ENCODE peak calls at places on chromosomes 12 and 14, in eight cellular contexts. One of them, this sample, is unnamed.

GRCh38 chr14:64838656-64839055 is 41.1 kb downstream of the SPTB start:
- DNase-seq in HCT116: no peak
- DNase-seq in choroid plexus epithelial cell: no peak
- DNase-seq in PC-3: peak; percentile 92
- DNase-seq in kidney epithelial cell: no peak
- DNase-seq in A549: no peak
- DNase-seq in AG04450: no peak
- DNase-seq in lung: no peak
- DNase-seq in this sample: no peak

GRCh38 chr12:34294671-34295365 is 272.5 kb downstream of the ALG10 start:
- DNase-seq in lung: no peak
- DNase-seq in HCT116: no peak
- DNase-seq in kidney epithelial cell: no peak
- DNase-seq in PC-3: no peak
- DNase-seq in A549: no peak
- DNase-seq in choroid plexus epithelial cell: no peak
- DNase-seq in AG04450: no peak
- DNase-seq in this sample: no peak

GRCh38 chr12:44847888-44848770 is 28.0 kb downstream of the NELL2 start:
- DNase-seq in kidney epithelial cell: no peak
- DNase-seq in lung: no peak
- DNase-seq in choroid plexus epithelial cell: no peak
- DNase-seq in HCT116: no peak
- DNase-seq in PC-3: no peak
- DNase-seq in A549: no peak
- DNase-seq in AG04450: no peak
- DNase-seq in this sample: no peak

GRCh38 chr12:131066886-131067490 is 113.3 kb downstream of the ADGRD1 start:
- DNase-seq in AG04450: no peak
- DNase-seq in PC-3: no peak
- DNase-seq in choroid plexus epithelial cell: no peak
- DNase-seq in lung: no peak
- DNase-seq in kidney epithelial cell: no peak
- DNase-seq in A549: no peak
- DNase-seq in HCT116: no peak
- DNase-seq in this sample: no peak

GRCh38 chr14:64762044-64763034 is 58.1 kb downstream of the PLEKHG3 start:
- DNase-seq in choroid plexus epithelial cell: peak; percentile 95
- DNase-seq in HCT116: peak; percentile 51
- DNase-seq in A549: peak; percentile 90
- DNase-seq in kidney epithelial cell: peak; percentile 89
- DNase-seq in AG04450: peak; percentile 93
- DNase-seq in PC-3: peak; percentile 93
- DNase-seq in lung: peak; percentile 57
- DNase-seq in this sample: peak; percentile 77

GRCh38 chr12:131736807-131737484 is 26.1 kb downstream of the SFSWAP start:
- DNase-seq in AG04450: peak; percentile 6
- DNase-seq in kidney epithelial cell: peak; percentile 80
- DNase-seq in A549: peak; percentile 81
- DNase-seq in lung: peak; percentile 86
- DNase-seq in choroid plexus epithelial cell: peak; percentile 71
- DNase-seq in HCT116: peak; percentile 95
- DNase-seq in PC-3: peak; percentile 98
- DNase-seq in this sample: no peak

GRCh38 chr12:19530631-19531020 is 91.3 kb downstream of the AEBP2 start:
- DNase-seq in HCT116: no peak
- DNase-seq in choroid plexus epithelial cell: peak; percentile 65
- DNase-seq in lung: no peak
- DNase-seq in A549: no peak
- DNase-seq in PC-3: no peak
- DNase-seq in AG04450: no peak
- DNase-seq in kidney epithelial cell: no peak
- DNase-seq in this sample: no peak

GRCh38 chr14:23294734-23295561 is 7.7 kb downstream of the PPP1R3E start:
- DNase-seq in lung: peak; percentile 40
- DNase-seq in AG04450: no peak
- DNase-seq in choroid plexus epithelial cell: peak; percentile 66
- DNase-seq in kidney epithelial cell: no peak
- DNase-seq in HCT116: no peak
- DNase-seq in A549: no peak
- DNase-seq in PC-3: peak; percentile 66
- DNase-seq in this sample: no peak

GRCh38 chr12:52524898-52525591 is 4.9 kb upstream of the KRT5 start:
- DNase-seq in choroid plexus epithelial cell: no peak
- DNase-seq in PC-3: no peak
- DNase-seq in AG04450: no peak
- DNase-seq in HCT116: no peak
- DNase-seq in lung: no peak
- DNase-seq in A549: no peak
- DNase-seq in kidney epithelial cell: no peak
- DNase-seq in this sample: no peak

GRCh38 chr14:67583711-67584644 is 16.1 kb downstream of the PIGH start:
- DNase-seq in choroid plexus epithelial cell: peak; percentile 75
- DNase-seq in lung: no peak
- DNase-seq in kidney epithelial cell: no peak
- DNase-seq in HCT116: peak; percentile 47
- DNase-seq in AG04450: no peak
- DNase-seq in PC-3: peak; percentile 72
- DNase-seq in A549: peak; percentile 81
- DNase-seq in this sample: no peak

GRCh38 chr12:31267966-31268365 is 58.0 kb downstream of the SINHCAF start:
- DNase-seq in HCT116: no peak
- DNase-seq in lung: no peak
- DNase-seq in AG04450: no peak
- DNase-seq in kidney epithelial cell: no peak
- DNase-seq in choroid plexus epithelial cell: no peak
- DNase-seq in PC-3: no peak
- DNase-seq in A549: no peak
- DNase-seq in this sample: no peak

GRCh38 chr12:107014050-107014449 is 27.1 kb upstream of the MTERF2 start:
- DNase-seq in PC-3: peak; percentile 92
- DNase-seq in A549: peak; percentile 15
- DNase-seq in AG04450: no peak
- DNase-seq in kidney epithelial cell: no peak
- DNase-seq in choroid plexus epithelial cell: no peak
- DNase-seq in HCT116: peak; percentile 56
- DNase-seq in lung: no peak
- DNase-seq in this sample: no peak

GRCh38 chr12:10663869-10664268 is 10.0 kb downstream of the STYK1 start:
- DNase-seq in A549: no peak
- DNase-seq in choroid plexus epithelial cell: no peak
- DNase-seq in HCT116: no peak
- DNase-seq in lung: no peak
- DNase-seq in PC-3: peak; percentile 17
- DNase-seq in AG04450: no peak
- DNase-seq in kidney epithelial cell: no peak
- DNase-seq in this sample: no peak

GRCh38 chr12:116423053-116423452 is 136.1 kb upstream of the MAP1LC3B2 start:
- DNase-seq in PC-3: peak; percentile 48
- DNase-seq in kidney epithelial cell: no peak
- DNase-seq in A549: no peak
- DNase-seq in HCT116: no peak
- DNase-seq in choroid plexus epithelial cell: peak; percentile 73
- DNase-seq in lung: no peak
- DNase-seq in AG04450: no peak
- DNase-seq in this sample: no peak

GRCh38 chr12:116425256-116426193 is 133.7 kb upstream of the MAP1LC3B2 start:
- DNase-seq in HCT116: no peak
- DNase-seq in kidney epithelial cell: no peak
- DNase-seq in A549: no peak
- DNase-seq in PC-3: no peak
- DNase-seq in lung: no peak
- DNase-seq in AG04450: no peak
- DNase-seq in choroid plexus epithelial cell: no peak
- DNase-seq in this sample: no peak

GRCh38 chr12:116427200-116427932 is 131.8 kb upstream of the MAP1LC3B2 start:
- DNase-seq in AG04450: no peak
- DNase-seq in choroid plexus epithelial cell: no peak
- DNase-seq in A549: peak; percentile 23
- DNase-seq in PC-3: peak; percentile 24
- DNase-seq in lung: no peak
- DNase-seq in kidney epithelial cell: no peak
- DNase-seq in HCT116: peak; percentile 27
- DNase-seq in this sample: no peak

GRCh38 chr12:116430911-116431565 is 128.1 kb upstream of the MAP1LC3B2 start:
- DNase-seq in lung: no peak
- DNase-seq in A549: no peak
- DNase-seq in HCT116: no peak
- DNase-seq in AG04450: no peak
- DNase-seq in kidney epithelial cell: no peak
- DNase-seq in choroid plexus epithelial cell: no peak
- DNase-seq in PC-3: no peak
- DNase-seq in this sample: no peak

GRCh38 chr12:116426391-116427136 is 132.6 kb upstream of the MAP1LC3B2 start:
- DNase-seq in kidney epithelial cell: peak; percentile 91
- DNase-seq in lung: peak; percentile 29
- DNase-seq in choroid plexus epithelial cell: peak; percentile 94
- DNase-seq in AG04450: peak; percentile 89
- DNase-seq in PC-3: peak; percentile 99
- DNase-seq in A549: peak; percentile 97
- DNase-seq in HCT116: peak; percentile 87
- DNase-seq in this sample: peak; percentile 94
- TF ChIP-seq CTCF in kidney epithelial cell: peak; percentile 66
- TF ChIP-seq CTCF in lung: no peak
- TF ChIP-seq CTCF in choroid plexus epithelial cell: peak; percentile 63
- TF ChIP-seq CTCF in AG04450: peak; percentile 61
- TF ChIP-seq CTCF in PC-3: peak; percentile 71
- TF ChIP-seq CTCF in A549: peak; percentile 47
- TF ChIP-seq CTCF in HCT116: no peak
- TF ChIP-seq CTCF in this sample: peak; percentile 57

GRCh38 chr14:103698380-103699260 is 16.6 kb downstream of the XRCC3 start:
- DNase-seq in PC-3: peak; percentile 28
- DNase-seq in kidney epithelial cell: no peak
- DNase-seq in lung: no peak
- DNase-seq in AG04450: no peak
- DNase-seq in choroid plexus epithelial cell: no peak
- DNase-seq in HCT116: no peak
- DNase-seq in A549: no peak
- DNase-seq in this sample: no peak

GRCh38 chr14:103697601-103698379 is 17.5 kb downstream of the XRCC3 start:
- DNase-seq in A549: no peak
- DNase-seq in lung: no peak
- DNase-seq in AG04450: no peak
- DNase-seq in PC-3: no peak
- DNase-seq in choroid plexus epithelial cell: no peak
- DNase-seq in HCT116: no peak
- DNase-seq in kidney epithelial cell: no peak
- DNase-seq in this sample: no peak

GRCh38 chr14:103696466-103697071 is 18.7 kb downstream of the XRCC3 start:
- DNase-seq in HCT116: no peak
- DNase-seq in kidney epithelial cell: no peak
- DNase-seq in PC-3: no peak
- DNase-seq in A549: no peak
- DNase-seq in lung: no peak
- DNase-seq in AG04450: peak; percentile 73
- DNase-seq in choroid plexus epithelial cell: peak; percentile 91
- DNase-seq in this sample: no peak

GRCh38 chr14:103696027-103696402 is 19.2 kb downstream of the XRCC3 start:
- DNase-seq in HCT116: no peak
- DNase-seq in choroid plexus epithelial cell: no peak
- DNase-seq in A549: no peak
- DNase-seq in lung: no peak
- DNase-seq in PC-3: no peak
- DNase-seq in AG04450: no peak
- DNase-seq in kidney epithelial cell: no peak
- DNase-seq in this sample: no peak

GRCh38 chr14:103697196-103697595 is 18.1 kb downstream of the XRCC3 start:
- DNase-seq in AG04450: no peak
- DNase-seq in choroid plexus epithelial cell: no peak
- DNase-seq in lung: no peak
- DNase-seq in A549: no peak
- DNase-seq in HCT116: no peak
- DNase-seq in kidney epithelial cell: no peak
- DNase-seq in PC-3: no peak
- DNase-seq in this sample: no peak
- H3K4me3 ChIP-seq in AG04450: no peak overlapping the region
- H3K4me3 ChIP-seq in choroid plexus epithelial cell: no peak overlapping the region
- H3K4me3 ChIP-seq in lung: no peak overlapping the region
- H3K4me3 ChIP-seq in A549: no peak overlapping the region
- H3K4me3 ChIP-seq in HCT116: no peak overlapping the region
- H3K4me3 ChIP-seq in kidney epithelial cell: no peak overlapping the region
- H3K4me3 ChIP-seq in PC-3: no peak overlapping the region
- H3K4me3 ChIP-seq in this sample: no peak overlapping the region

GRCh38 chr12:42794811-42795210 is 205.3 kb upstream of the PRICKLE1 start:
- DNase-seq in AG04450: no peak
- DNase-seq in A549: no peak
- DNase-seq in HCT116: no peak
- DNase-seq in kidney epithelial cell: no peak
- DNase-seq in choroid plexus epithelial cell: no peak
- DNase-seq in PC-3: peak; percentile 72
- DNase-seq in lung: no peak
- DNase-seq in this sample: no peak
- TF ChIP-seq CTCF in AG04450: no peak
- TF ChIP-seq CTCF in A549: no peak
- TF ChIP-seq CTCF in HCT116: no peak
- TF ChIP-seq CTCF in kidney epithelial cell: no peak
- TF ChIP-seq CTCF in choroid plexus epithelial cell: no peak
- TF ChIP-seq CTCF in PC-3: no peak
- TF ChIP-seq CTCF in lung: no peak
- TF ChIP-seq CTCF in this sample: no peak

GRCh38 chr12:2890388-2891239 is at the start of gene TULP3:
- DNase-seq in A549: peak; percentile 96
- DNase-seq in HCT116: peak; percentile 91
- DNase-seq in lung: peak; percentile 98
- DNase-seq in kidney epithelial cell: peak; percentile 77
- DNase-seq in PC-3: peak; percentile 95
- DNase-seq in choroid plexus epithelial cell: peak; percentile 98
- DNase-seq in AG04450: peak; percentile 93
- DNase-seq in this sample: peak; percentile 82

GRCh38 chr12:2892246-2892645 is 1.6 kb downstream of the TULP3 start:
- DNase-seq in HCT116: no peak
- DNase-seq in kidney epithelial cell: no peak
- DNase-seq in PC-3: no peak
- DNase-seq in AG04450: no peak
- DNase-seq in A549: no peak
- DNase-seq in choroid plexus epithelial cell: no peak
- DNase-seq in lung: no peak
- DNase-seq in this sample: no peak

GRCh38 chr12:2894961-2895360 is 4.3 kb downstream of the TULP3 start:
- DNase-seq in kidney epithelial cell: no peak
- DNase-seq in PC-3: no peak
- DNase-seq in A549: no peak
- DNase-seq in AG04450: no peak
- DNase-seq in choroid plexus epithelial cell: no peak
- DNase-seq in lung: no peak
- DNase-seq in HCT116: no peak
- DNase-seq in this sample: no peak

GRCh38 chr12:2891240-2892053 is 756 bp downstream of the TULP3 start:
- DNase-seq in A549: peak; percentile 38
- DNase-seq in PC-3: peak; percentile 55
- DNase-seq in lung: peak; percentile 42
- DNase-seq in choroid plexus epithelial cell: peak; percentile 62
- DNase-seq in HCT116: no peak
- DNase-seq in AG04450: no peak
- DNase-seq in kidney epithelial cell: no peak
- DNase-seq in this sample: no peak

DNA sequence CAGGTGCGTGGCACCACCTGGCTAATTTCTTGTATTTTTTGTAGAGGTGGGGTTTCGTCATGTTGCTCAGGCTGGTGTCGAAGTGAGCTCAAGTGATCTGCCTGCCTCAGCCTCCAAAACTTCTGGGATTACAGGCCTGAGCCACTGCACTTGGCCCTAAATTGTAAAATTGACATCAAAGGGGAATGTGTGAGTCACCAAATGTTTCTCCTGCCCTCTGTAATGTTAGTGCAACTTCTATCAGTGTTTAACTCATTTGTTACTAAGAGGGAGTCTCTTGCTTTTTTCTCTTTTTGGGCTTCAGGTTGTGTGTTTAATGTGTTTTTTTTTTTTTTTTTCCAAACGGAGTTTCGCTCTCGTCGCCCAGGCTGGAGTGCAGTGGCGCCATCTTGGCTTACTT is 2.3 kb downstream of the TULP3 start:
- DNase-seq in HCT116: no peak
- DNase-seq in AG04450: peak; percentile 65
- DNase-seq in kidney epithelial cell: peak; percentile 56
- DNase-seq in PC-3: peak; percentile 71
- DNase-seq in A549: no peak
- DNase-seq in choroid plexus epithelial cell: peak; percentile 88
- DNase-seq in lung: no peak
- DNase-seq in this sample: peak; percentile 75
- H3K4me3 ChIP-seq in HCT116: no peak overlapping the region
- H3K4me3 ChIP-seq in AG04450: peak overlapping the region; percentile 22
- H3K4me3 ChIP-seq in kidney epithelial cell: no peak overlapping the region
- H3K4me3 ChIP-seq in PC-3: no peak overlapping the region
- H3K4me3 ChIP-seq in A549: no peak overlapping the region
- H3K4me3 ChIP-seq in choroid plexus epithelial cell: no peak overlapping the region
- H3K4me3 ChIP-seq in lung: no peak overlapping the region
- H3K4me3 ChIP-seq in this sample: peak overlapping the region; percentile 85

This sample was measured in HFF-Myc.